ENCODE peak calls at places on chromosomes 7 and 10, in nine cellular contexts. H is neural crest cell; F is stimulated activated naive CD8-positive, alpha-beta T cell treated with anti-CD3 and anti-CD28 coated beads, Interleukin-15, amount 100 ng/mL, for 72 hours; X is IMR-90; L is NCI-H2171; I is B cell; D is T-helper 9 cell; T is HFF-Myc; J is KG1. P is an unnamed sample.

GRCh38 chr10:102616071-102616770 is 28.1 kb upstream of the TRIM8 start:
- DNase-seq in H (no peak), F (no peak), X (no peak), L (no peak), I (no peak), D (no peak), T (no peak), J (no peak), P (no peak)

GRCh38 chr7:47570649-47571050 is 11.3 kb downstream of the TNS3 start:
- DNase-seq in H (no peak), F (no peak), X (peak; percentile 84), L (no peak), I (no peak), D (no peak), T (no peak), J (no peak), P (no peak)

GRCh38 chr7:135771961-135772638 is 23.5 kb upstream of the FAM180A start:
- DNase-seq in H (no peak), F (no peak), X (peak; percentile 90), L (no peak), I (no peak), D (no peak), T (no peak), J (no peak), P (no peak)

GRCh38 chr7:116242177-116242576 is 31.8 kb downstream of the TES start:
- DNase-seq in H (no peak), F (no peak), X (peak; percentile 51), L (no peak), I (no peak), D (no peak), T (no peak), J (no peak), P (no peak)

GRCh38 chr10:6089334-6090219 is 743 bp downstream of the RBM17 start:
- DNase-seq in H (peak; percentile 38), F (peak; percentile 27), X (no peak), L (no peak), I (no peak), D (no peak), T (no peak), J (no peak), P (no peak)

GRCh38 chr7:128737867-128738390 is 1.2 kb upstream of the CALU start:
- DNase-seq in H (no peak), F (no peak), X (peak; percentile 85), L (no peak), I (no peak), D (no peak), T (peak; percentile 11), J (no peak), P (no peak)

GRCh38 chr10:6069101-6069931 is 7.1 kb upstream of the IL2RA start:
- DNase-seq in H (no peak), F (peak; percentile 66), X (no peak), L (no peak), I (peak; percentile 67), D (no peak), T (no peak), J (no peak), P (no peak)

GRCh38 chr10:17516376-17516775 is 62.0 kb upstream of the ST8SIA6 start:
- DNase-seq in H (no peak), F (no peak), X (peak; percentile 34), L (no peak), I (no peak), D (no peak), T (no peak), J (no peak), P (no peak)

GRCh38 chr7:29511851-29512250 is 51.8 kb upstream of the PRR15 start:
- DNase-seq in H (no peak), F (no peak), X (no peak), L (no peak), I (no peak), D (no peak), T (no peak), J (no peak), P (no peak)

GRCh38 chr10:99996934-99997648 is 12.7 kb downstream of the DNMBP start:
- DNase-seq in H (no peak), F (no peak), X (peak; percentile 71), L (no peak), I (no peak), D (no peak), T (no peak), J (no peak), P (no peak)

GRCh38 chr10:14617850-14618249 is 156.8 kb downstream of the FAM107B start:
- DNase-seq in H (no peak), F (no peak), X (peak; percentile 45), L (no peak), I (no peak), D (no peak), T (no peak), J (no peak), P (no peak)

GRCh38 chr10:83617692-83618325 is 521.5 kb upstream of the GHITM start:
- DNase-seq in H (no peak), F (no peak), X (no peak), L (no peak), I (no peak), D (no peak), T (no peak), J (no peak), P (no peak)

GRCh38 chr10:47318706-47319105 is 3.5 kb upstream of the GDF2 start:
- DNase-seq in H (no peak), F (no peak), X (no peak), L (no peak), I (no peak), D (no peak), T (no peak), J (no peak), P (no peak)

GRCh38 chr10:5143137-5143536 is 41.8 kb downstream of the AKR1C8 start:
- DNase-seq in H (no peak), F (no peak), X (no peak), L (no peak), I (no peak), D (no peak), T (no peak), J (no peak), P (no peak)

GRCh38 chr7:24427048-24427447 is 143.1 kb downstream of the NPY start:
- DNase-seq in H (no peak), F (no peak), X (no peak), L (no peak), I (no peak), D (no peak), T (no peak), J (no peak), P (no peak)

GRCh38 chr7:28596245-28596935 is 184.1 kb downstream of the CREB5 start:
- DNase-seq in H (no peak), F (no peak), X (peak; percentile 72), L (no peak), I (no peak), D (no peak), T (no peak), J (no peak), P (no peak)

GRCh38 chr7:102197599-102197998 is 89.1 kb upstream of the SH2B2 start:
- DNase-seq in H (no peak), F (no peak), X (no peak), L (no peak), I (no peak), D (no peak), T (no peak), J (no peak), P (no peak)

GRCh38 chr10:97454330-97455036 is 8.5 kb downstream of the ZDHHC16 start:
- DNase-seq in H (no peak), F (no peak), X (peak; percentile 34), L (no peak), I (no peak), D (no peak), T (no peak), J (no peak), P (no peak)

GRCh38 chr7:38369816-38370493 is 96.5 kb upstream of the TARP start:
- DNase-seq in H (peak; percentile 94), F (peak; percentile 83), X (peak; percentile 85), L (peak; percentile 20), I (peak; percentile 73), D (peak; percentile 77), T (peak; percentile 73), J (peak; percentile 71), P (no peak)

GRCh38 chr7:54995631-54996340 is 23.0 kb upstream of the EGFR start:
- DNase-seq in H (no peak), F (peak; percentile 24), X (peak; percentile 91), L (no peak), I (no peak), D (no peak), T (peak; percentile 32), J (no peak), P (no peak)

GRCh38 chr10:86330778-86331763 is 35.5 kb downstream of the GRID1 start:
- DNase-seq in H (no peak), F (no peak), X (no peak), L (no peak), I (no peak), D (no peak), T (no peak), J (no peak), P (no peak)

GRCh38 chr7:139799586-139799985 is 21.8 kb upstream of the HIPK2 start:
- DNase-seq in H (no peak), F (no peak), X (no peak), L (no peak), I (no peak), D (no peak), T (no peak), J (no peak), P (no peak)

GRCh38 chr7:26549281-26549943 is 257.8 kb downstream of the SNX10 start:
- DNase-seq in H (no peak), F (no peak), X (no peak), L (no peak), I (no peak), D (no peak), T (peak; percentile 5), J (peak; percentile 43), P (no peak)

GRCh38 chr7:110774066-110774465 is 316.9 kb upstream of the LRRN3 start:
- DNase-seq in H (no peak), F (no peak), X (no peak), L (no peak), I (no peak), D (no peak), T (no peak), J (no peak), P (no peak)

GRCh38 chr10:72058989-72059842 is 29.1 kb downstream of the SPOCK2 start:
- DNase-seq in H (no peak), F (no peak), X (no peak), L (peak; percentile 7), I (no peak), D (no peak), T (no peak), J (no peak), P (no peak)

GRCh38 chr7:25598765-25599164 is 370.5 kb upstream of the NPVF start:
- DNase-seq in H (no peak), F (no peak), X (no peak), L (no peak), I (no peak), D (no peak), T (no peak), J (no peak), P (no peak)

GRCh38 chr7:17301491-17302101 is 3.1 kb downstream of the AHR start:
- DNase-seq in H (peak; percentile 39), F (no peak), X (peak; percentile 43), L (peak; percentile 32), I (peak; percentile 48), D (peak; percentile 40), T (no peak), J (peak; percentile 78), P (peak; percentile 32)

GRCh38 chr7:54898659-54899340 is 120.0 kb upstream of the EGFR start:
- DNase-seq in H (no peak), F (no peak), X (no peak), L (no peak), I (no peak), D (no peak), T (no peak), J (no peak), P (no peak)

GRCh38 chr10:33150146-33150545 is 184.3 kb downstream of the NRP1 start:
- DNase-seq in H (no peak), F (no peak), X (no peak), L (no peak), I (no peak), D (no peak), T (no peak), J (no peak), P (no peak)

GRCh38 chr10:79180619-79181221 is 112.0 kb downstream of the ZMIZ1 start:
- DNase-seq in H (no peak), F (no peak), X (no peak), L (no peak), I (no peak), D (no peak), T (no peak), J (no peak), P (no peak)

GRCh38 chr7:154865984-154866685 is 136.8 kb downstream of the PAXIP1 start:
- DNase-seq in H (no peak), F (no peak), X (no peak), L (no peak), I (no peak), D (no peak), T (no peak), J (no peak), P (no peak)